ENCODE peak calls at places on chromosome 1, in seven cellular contexts. One of them, this sample, is unnamed. For H3K36me3, the result is how much of the 10 kb centered on the place peaks cover.

GRCh38 chr1:116503535-116504307 is 67.1 kb downstream of the CD58 start:
- DNase-seq in astrocyte: no peak
- DNase-seq in cardiac muscle cell: peak
- DNase-seq in colonic mucosa: no peak
- DNase-seq in heart left ventricle: no peak
- DNase-seq in psoas muscle: no peak
- DNase-seq in upper lobe of right lung: no peak
- DNase-seq in this sample: no peak

GRCh38 chr1:36352910-36353878 is 29.7 kb upstream of the EVA1B start:
- DNase-seq in heart left ventricle: no peak
- DNase-seq in upper lobe of right lung: no peak
- DNase-seq in cardiac muscle cell: no peak
- DNase-seq in psoas muscle: no peak
- DNase-seq in colonic mucosa: no peak
- DNase-seq in astrocyte: peak
- DNase-seq in this sample: peak

GRCh38 chr1:77509051-77509492 is 173.4 kb downstream of the ZZZ3 start:
- DNase-seq in cardiac muscle cell: no peak
- DNase-seq in upper lobe of right lung: no peak
- DNase-seq in heart left ventricle: no peak
- DNase-seq in astrocyte: no peak
- DNase-seq in psoas muscle: no peak
- DNase-seq in colonic mucosa: no peak
- DNase-seq in this sample: no peak

GRCh38 chr1:58657082-58657481 is 42.8 kb downstream of the MYSM1 start:
- DNase-seq in psoas muscle: no peak
- DNase-seq in cardiac muscle cell: no peak
- DNase-seq in astrocyte: no peak
- DNase-seq in upper lobe of right lung: no peak
- DNase-seq in heart left ventricle: no peak
- DNase-seq in colonic mucosa: no peak
- DNase-seq in this sample: no peak

GRCh38 chr1:80892452-80892995 is 908.2 kb upstream of the ADGRL2 start:
- DNase-seq in colonic mucosa: no peak
- DNase-seq in psoas muscle: no peak
- DNase-seq in astrocyte: no peak
- DNase-seq in heart left ventricle: no peak
- DNase-seq in upper lobe of right lung: no peak
- DNase-seq in cardiac muscle cell: peak
- DNase-seq in this sample: no peak

GRCh38 chr1:237220243-237220642 is 178.3 kb downstream of the RYR2 start:
- DNase-seq in colonic mucosa: no peak
- DNase-seq in upper lobe of right lung: no peak
- DNase-seq in psoas muscle: no peak
- DNase-seq in cardiac muscle cell: no peak
- DNase-seq in astrocyte: no peak
- DNase-seq in heart left ventricle: peak
- DNase-seq in this sample: no peak

GRCh38 chr1:240823357-240823756 is 211.4 kb upstream of the GREM2 start:
- DNase-seq in astrocyte: no peak
- DNase-seq in upper lobe of right lung: no peak
- DNase-seq in psoas muscle: no peak
- DNase-seq in colonic mucosa: no peak
- DNase-seq in heart left ventricle: no peak
- DNase-seq in cardiac muscle cell: no peak
- DNase-seq in this sample: no peak

GRCh38 chr1:29893806-29894205 is 657.5 kb downstream of the PTPRU start:
- DNase-seq in astrocyte: no peak
- DNase-seq in psoas muscle: no peak
- DNase-seq in colonic mucosa: no peak
- DNase-seq in heart left ventricle: no peak
- DNase-seq in cardiac muscle cell: no peak
- DNase-seq in upper lobe of right lung: no peak
- DNase-seq in this sample: no peak

GRCh38 chr1:178874966-178875365 is 4.1 kb upstream of the ANGPTL1 start:
- DNase-seq in cardiac muscle cell: no peak
- DNase-seq in upper lobe of right lung: no peak
- DNase-seq in astrocyte: no peak
- DNase-seq in psoas muscle: no peak
- DNase-seq in colonic mucosa: no peak
- DNase-seq in heart left ventricle: no peak
- DNase-seq in this sample: no peak

GRCh38 chr1:109821831-109822745 is 58.4 kb upstream of the EPS8L3 start:
- DNase-seq in psoas muscle: peak
- DNase-seq in cardiac muscle cell: no peak
- DNase-seq in astrocyte: peak
- DNase-seq in upper lobe of right lung: no peak
- DNase-seq in colonic mucosa: no peak
- DNase-seq in heart left ventricle: no peak
- DNase-seq in this sample: peak
- H3K36me3 ChIP-seq in psoas muscle: under half
- H3K36me3 ChIP-seq in cardiac muscle cell: under half
- H3K36me3 ChIP-seq in astrocyte: under half
- H3K36me3 ChIP-seq in upper lobe of right lung: under half
- H3K36me3 ChIP-seq in colonic mucosa: under half
- H3K36me3 ChIP-seq in heart left ventricle: under half
- H3K36me3 ChIP-seq in this sample: under half

GRCh38 chr1:244383278-244383884 is 68.3 kb downstream of the ADSS2 start:
- DNase-seq in colonic mucosa: no peak
- DNase-seq in upper lobe of right lung: no peak
- DNase-seq in psoas muscle: no peak
- DNase-seq in cardiac muscle cell: no peak
- DNase-seq in heart left ventricle: no peak
- DNase-seq in astrocyte: no peak
- DNase-seq in this sample: no peak
- TF ChIP-seq CTCF in colonic mucosa: no peak
- TF ChIP-seq CTCF in upper lobe of right lung: no peak
- TF ChIP-seq CTCF in psoas muscle: no peak
- TF ChIP-seq CTCF in cardiac muscle cell: no peak
- TF ChIP-seq CTCF in heart left ventricle: no peak
- TF ChIP-seq CTCF in astrocyte: no peak
- TF ChIP-seq CTCF in this sample: no peak

DNA sequence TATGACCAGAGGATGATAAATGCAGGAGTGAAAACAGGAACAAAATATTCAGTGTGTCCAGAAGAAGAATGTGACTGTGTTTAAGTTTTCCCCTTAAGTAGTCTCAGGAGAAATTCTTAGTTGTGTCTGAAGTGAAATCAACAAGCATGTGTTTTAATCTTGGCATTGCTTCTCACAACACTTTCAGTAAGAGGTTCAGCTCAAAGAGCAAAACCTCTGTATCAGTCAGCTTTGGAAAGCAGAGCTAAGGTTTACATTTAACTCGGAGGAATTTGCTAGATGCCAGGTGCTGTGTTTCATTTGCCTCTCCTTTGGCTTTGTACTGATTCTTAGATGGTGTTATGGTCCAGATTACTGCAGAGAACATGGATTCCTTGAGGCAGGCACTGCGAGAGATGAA is 28.6 kb downstream of the CC2D1B start:
- DNase-seq in astrocyte: no peak
- DNase-seq in colonic mucosa: no peak
- DNase-seq in cardiac muscle cell: no peak
- DNase-seq in psoas muscle: no peak
- DNase-seq in heart left ventricle: no peak
- DNase-seq in upper lobe of right lung: no peak
- DNase-seq in this sample: no peak
- H3K36me3 ChIP-seq in astrocyte: under half
- H3K36me3 ChIP-seq in colonic mucosa: under half
- H3K36me3 ChIP-seq in cardiac muscle cell: under half
- H3K36me3 ChIP-seq in psoas muscle: under half
- H3K36me3 ChIP-seq in heart left ventricle: under half
- H3K36me3 ChIP-seq in upper lobe of right lung: under half
- H3K36me3 ChIP-seq in this sample: under half

GRCh38 chr1:26774462-26774861 is 13.3 kb upstream of the PIGV start:
- DNase-seq in heart left ventricle: no peak
- DNase-seq in upper lobe of right lung: no peak
- DNase-seq in psoas muscle: no peak
- DNase-seq in colonic mucosa: no peak
- DNase-seq in cardiac muscle cell: no peak
- DNase-seq in astrocyte: no peak
- DNase-seq in this sample: no peak

GRCh38 chr1:26772687-26773086 is 15.1 kb upstream of the PIGV start:
- DNase-seq in cardiac muscle cell: no peak
- DNase-seq in psoas muscle: no peak
- DNase-seq in heart left ventricle: no peak
- DNase-seq in upper lobe of right lung: no peak
- DNase-seq in astrocyte: peak
- DNase-seq in colonic mucosa: no peak
- DNase-seq in this sample: peak

GRCh38 chr1:26771643-26772321 is 16.0 kb upstream of the PIGV start:
- DNase-seq in colonic mucosa: peak
- DNase-seq in psoas muscle: no peak
- DNase-seq in cardiac muscle cell: no peak
- DNase-seq in astrocyte: peak
- DNase-seq in heart left ventricle: no peak
- DNase-seq in upper lobe of right lung: no peak
- DNase-seq in this sample: peak

GRCh38 chr1:26768755-26769154 is 19.0 kb upstream of the PIGV start:
- DNase-seq in astrocyte: peak
- DNase-seq in upper lobe of right lung: no peak
- DNase-seq in cardiac muscle cell: no peak
- DNase-seq in heart left ventricle: peak
- DNase-seq in colonic mucosa: no peak
- DNase-seq in psoas muscle: no peak
- DNase-seq in this sample: no peak

GRCh38 chr1:26771285-26771642 is 16.5 kb upstream of the PIGV start:
- DNase-seq in psoas muscle: no peak
- DNase-seq in upper lobe of right lung: no peak
- DNase-seq in astrocyte: no peak
- DNase-seq in colonic mucosa: no peak
- DNase-seq in cardiac muscle cell: no peak
- DNase-seq in heart left ventricle: no peak
- DNase-seq in this sample: peak
- TF ChIP-seq CTCF in psoas muscle: no peak
- TF ChIP-seq CTCF in upper lobe of right lung: no peak
- TF ChIP-seq CTCF in astrocyte: no peak
- TF ChIP-seq CTCF in colonic mucosa: no peak
- TF ChIP-seq CTCF in cardiac muscle cell: no peak
- TF ChIP-seq CTCF in heart left ventricle: no peak
- TF ChIP-seq CTCF in this sample: no peak